ENCODE peak calls at places on chromosomes 5 and 9, in four cellular contexts. One of them, this sample, is unnamed.

GRCh38 chr5:172951381-172952033 is 7.7 kb upstream of the RPL26L1 start:
- DNase-seq in IMR-90: no peak
- DNase-seq in heart right ventricle: no peak
- DNase-seq in HFF-Myc: no peak
- DNase-seq in this sample: no peak

GRCh38 chr9:119400607-119401006 is 31.4 kb upstream of the BRINP1 start:
- DNase-seq in IMR-90: no peak
- DNase-seq in heart right ventricle: no peak
- DNase-seq in HFF-Myc: no peak
- DNase-seq in this sample: no peak

GRCh38 chr9:122095010-122095767 is 2.1 kb upstream of the TTLL11 start:
- DNase-seq in IMR-90: peak
- DNase-seq in heart right ventricle: no peak
- DNase-seq in HFF-Myc: peak
- DNase-seq in this sample: peak

GRCh38 chr5:132090107-132090506 is 16.5 kb downstream of the CSF2 start:
- DNase-seq in IMR-90: peak
- DNase-seq in heart right ventricle: no peak
- DNase-seq in HFF-Myc: peak
- DNase-seq in this sample: peak

GRCh38 chr5:39203951-39204350 is 15.4 kb downstream of the FYB1 start:
- DNase-seq in IMR-90: no peak
- DNase-seq in heart right ventricle: no peak
- DNase-seq in HFF-Myc: no peak
- DNase-seq in this sample: no peak

GRCh38 chr9:114662081-114662989 is 4.7 kb upstream of the TEX53 start:
- DNase-seq in IMR-90: peak
- DNase-seq in heart right ventricle: no peak
- DNase-seq in HFF-Myc: no peak
- DNase-seq in this sample: no peak

GRCh38 chr5:71829206-71829605 is 110.1 kb downstream of the CARTPT start:
- DNase-seq in IMR-90: no peak
- DNase-seq in heart right ventricle: no peak
- DNase-seq in HFF-Myc: no peak
- DNase-seq in this sample: no peak

GRCh38 chr9:98627291-98627690 is 81.4 kb downstream of the GABBR2 start:
- DNase-seq in IMR-90: peak
- DNase-seq in heart right ventricle: no peak
- DNase-seq in HFF-Myc: no peak
- DNase-seq in this sample: no peak

GRCh38 chr5:162685302-162685701 is 617.7 kb downstream of the GABRG2 start:
- DNase-seq in IMR-90: no peak
- DNase-seq in heart right ventricle: no peak
- DNase-seq in HFF-Myc: no peak
- DNase-seq in this sample: no peak

GRCh38 chr5:103866169-103866568 is 303.6 kb upstream of the NUDT12 start:
- DNase-seq in IMR-90: peak
- DNase-seq in heart right ventricle: no peak
- DNase-seq in HFF-Myc: no peak
- DNase-seq in this sample: no peak

GRCh38 chr9:128144239-128145181 is 4.7 kb upstream of the LCN2 start:
- DNase-seq in IMR-90: no peak
- DNase-seq in heart right ventricle: peak
- DNase-seq in HFF-Myc: no peak
- DNase-seq in this sample: no peak

GRCh38 chr9:76379494-76379893 is 14.7 kb downstream of the RFK start:
- DNase-seq in IMR-90: no peak
- DNase-seq in heart right ventricle: no peak
- DNase-seq in HFF-Myc: no peak
- DNase-seq in this sample: no peak

GRCh38 chr9:16515879-16516289 is 354.6 kb downstream of the BNC2 start:
- DNase-seq in IMR-90: peak
- DNase-seq in heart right ventricle: no peak
- DNase-seq in HFF-Myc: no peak
- DNase-seq in this sample: peak

GRCh38 chr5:57174128-57174849 is 430 bp downstream of the GPBP1 start:
- DNase-seq in IMR-90: no peak
- DNase-seq in heart right ventricle: no peak
- DNase-seq in HFF-Myc: no peak
- DNase-seq in this sample: no peak

GRCh38 chr5:143594913-143595818 is 191.7 kb upstream of the NR3C1 start:
- DNase-seq in IMR-90: peak
- DNase-seq in heart right ventricle: no peak
- DNase-seq in HFF-Myc: no peak
- DNase-seq in this sample: no peak

GRCh38 chr5:96288845-96289185 is 144.2 kb downstream of the PCSK1 start:
- DNase-seq in IMR-90: peak
- DNase-seq in heart right ventricle: no peak
- DNase-seq in HFF-Myc: no peak
- DNase-seq in this sample: no peak

GRCh38 chr9:15403155-15403554 is 19.5 kb upstream of the SNAPC3 start:
- DNase-seq in IMR-90: no peak
- DNase-seq in heart right ventricle: no peak
- DNase-seq in HFF-Myc: no peak
- DNase-seq in this sample: no peak

GRCh38 chr5:170623576-170624181 is 119.9 kb downstream of the KCNIP1 start:
- DNase-seq in IMR-90: peak
- DNase-seq in heart right ventricle: peak
- DNase-seq in HFF-Myc: no peak
- DNase-seq in this sample: peak

GRCh38 chr9:108156270-108156998 is 666.9 kb upstream of the KLF4 start:
- DNase-seq in IMR-90: no peak
- DNase-seq in heart right ventricle: no peak
- DNase-seq in HFF-Myc: no peak
- DNase-seq in this sample: no peak

GRCh38 chr9:70229026-70229425 is 29.8 kb upstream of the SMC5 start:
- DNase-seq in IMR-90: no peak
- DNase-seq in heart right ventricle: peak
- DNase-seq in HFF-Myc: no peak
- DNase-seq in this sample: no peak

GRCh38 chr5:154701181-154701580 is 54.0 kb upstream of the LARP1 start:
- DNase-seq in IMR-90: no peak
- DNase-seq in heart right ventricle: no peak
- DNase-seq in HFF-Myc: no peak
- DNase-seq in this sample: no peak

GRCh38 chr5:105878402-105878801 is 1792.3 kb downstream of the EFNA5 start:
- DNase-seq in IMR-90: no peak
- DNase-seq in heart right ventricle: no peak
- DNase-seq in HFF-Myc: no peak
- DNase-seq in this sample: no peak

GRCh38 chr9:97958812-97959511 is 21.0 kb upstream of the HEMGN start:
- DNase-seq in IMR-90: peak
- DNase-seq in heart right ventricle: no peak
- DNase-seq in HFF-Myc: no peak
- DNase-seq in this sample: no peak

GRCh38 chr5:56733580-56733979 is 81.8 kb upstream of the MAP3K1 start:
- DNase-seq in IMR-90: no peak
- DNase-seq in heart right ventricle: no peak
- DNase-seq in HFF-Myc: no peak
- DNase-seq in this sample: no peak

GRCh38 chr9:76452839-76453238 is 6.1 kb upstream of the GCNT1 start:
- DNase-seq in IMR-90: no peak
- DNase-seq in heart right ventricle: no peak
- DNase-seq in HFF-Myc: no peak
- DNase-seq in this sample: no peak

GRCh38 chr5:158373623-158374375 is 514.9 kb upstream of the CLINT1 start:
- DNase-seq in IMR-90: no peak
- DNase-seq in heart right ventricle: no peak
- DNase-seq in HFF-Myc: no peak
- DNase-seq in this sample: no peak

GRCh38 chr5:10704949-10705621 is 55.9 kb downstream of the DAP start:
- DNase-seq in IMR-90: peak
- DNase-seq in heart right ventricle: no peak
- DNase-seq in HFF-Myc: peak
- DNase-seq in this sample: no peak

GRCh38 chr5:58015175-58015574 is 444.7 kb downstream of the PLK2 start:
- DNase-seq in IMR-90: no peak
- DNase-seq in heart right ventricle: peak
- DNase-seq in HFF-Myc: no peak
- DNase-seq in this sample: no peak

GRCh38 chr9:27560457-27560856 is 12.8 kb downstream of the C9orf72 start:
- DNase-seq in IMR-90: no peak
- DNase-seq in heart right ventricle: no peak
- DNase-seq in HFF-Myc: no peak
- DNase-seq in this sample: no peak

DNA sequence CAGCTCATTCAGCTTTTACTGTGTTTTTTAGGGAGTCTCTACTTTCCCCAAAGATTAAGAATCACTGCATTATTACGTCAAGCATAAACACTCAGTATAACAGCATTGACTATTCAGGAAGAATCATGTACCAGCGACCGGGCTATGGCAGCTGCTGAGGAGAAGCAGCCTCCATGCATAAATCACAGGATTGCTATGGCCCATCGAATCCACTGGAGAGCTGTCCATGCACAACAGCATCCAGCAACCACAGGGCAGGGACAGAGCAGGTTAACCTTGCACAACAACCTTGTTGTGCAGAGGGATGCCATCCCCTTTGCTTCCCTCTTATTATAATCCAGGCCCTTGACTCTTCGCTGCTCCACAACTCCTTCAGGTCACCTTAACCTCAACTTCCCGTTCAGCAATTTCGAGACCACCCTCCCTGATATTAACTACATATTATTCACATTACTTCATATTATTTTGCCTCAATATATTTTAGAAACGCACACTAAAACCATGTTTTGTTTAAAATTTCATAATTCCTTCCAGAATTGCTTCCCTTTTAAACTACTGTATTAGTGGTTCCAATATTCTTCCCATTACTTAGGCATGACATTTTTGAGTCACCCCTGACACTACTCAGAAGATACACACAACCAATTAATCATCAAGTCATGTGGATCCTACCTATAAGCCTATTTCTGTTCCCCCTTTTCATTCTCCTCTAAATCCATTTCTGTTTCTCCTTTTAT is 991 bp downstream of the IARS1 start:
- DNase-seq in IMR-90: peak
- DNase-seq in heart right ventricle: no peak
- DNase-seq in HFF-Myc: no peak
- DNase-seq in this sample: no peak
- TF ChIP-seq CTCF in IMR-90: no peak
- TF ChIP-seq CTCF in heart right ventricle: no peak
- TF ChIP-seq CTCF in HFF-Myc: no peak
- TF ChIP-seq CTCF in this sample: no peak

GRCh38 chr9:38484076-38484637 is 59.9 kb upstream of the IGFBPL1 start:
- DNase-seq in IMR-90: no peak
- DNase-seq in heart right ventricle: no peak
- DNase-seq in HFF-Myc: no peak
- DNase-seq in this sample: no peak

GRCh38 chr9:38486837-38487236 is 62.6 kb upstream of the IGFBPL1 start:
- DNase-seq in IMR-90: no peak
- DNase-seq in heart right ventricle: no peak
- DNase-seq in HFF-Myc: no peak
- DNase-seq in this sample: no peak

GRCh38 chr9:38486056-38486455 is 61.8 kb upstream of the IGFBPL1 start:
- DNase-seq in IMR-90: no peak
- DNase-seq in heart right ventricle: no peak
- DNase-seq in HFF-Myc: no peak
- DNase-seq in this sample: no peak

GRCh38 chr9:38488156-38488698 is 64.0 kb upstream of the IGFBPL1 start:
- DNase-seq in IMR-90: no peak
- DNase-seq in heart right ventricle: no peak
- DNase-seq in HFF-Myc: no peak
- DNase-seq in this sample: no peak

GRCh38 chr9:38489057-38489456 is 64.8 kb upstream of the IGFBPL1 start:
- DNase-seq in IMR-90: no peak
- DNase-seq in heart right ventricle: no peak
- DNase-seq in HFF-Myc: no peak
- DNase-seq in this sample: no peak
- H3K4me3 ChIP-seq in IMR-90: no peak
- H3K4me3 ChIP-seq in heart right ventricle: no peak
- H3K4me3 ChIP-seq in HFF-Myc: no peak
- H3K4me3 ChIP-seq in this sample: no peak

GRCh38 chr5:115835481-115835880 is 5.9 kb downstream of the ATG12 start:
- DNase-seq in IMR-90: no peak
- DNase-seq in heart right ventricle: no peak
- DNase-seq in HFF-Myc: no peak
- DNase-seq in this sample: no peak

GRCh38 chr5:115829913-115830312 is 11.5 kb downstream of the ATG12 start:
- DNase-seq in IMR-90: no peak
- DNase-seq in heart right ventricle: no peak
- DNase-seq in HFF-Myc: no peak
- DNase-seq in this sample: no peak

GRCh38 chr5:115825948-115826347 is 9.5 kb upstream of the CDO1 start:
- DNase-seq in IMR-90: no peak
- DNase-seq in heart right ventricle: no peak
- DNase-seq in HFF-Myc: no peak
- DNase-seq in this sample: no peak

GRCh38 chr5:115831163-115831768 is 10.1 kb downstream of the ATG12 start:
- DNase-seq in IMR-90: peak
- DNase-seq in heart right ventricle: no peak
- DNase-seq in HFF-Myc: no peak
- DNase-seq in this sample: no peak
- TF ChIP-seq CTCF in IMR-90: peak
- TF ChIP-seq CTCF in heart right ventricle: peak
- TF ChIP-seq CTCF in HFF-Myc: peak
- TF ChIP-seq CTCF in this sample: peak

GRCh38 chr5:148839960-148840359 is 13.5 kb downstream of the ADRB2 start:
- DNase-seq in IMR-90: peak
- DNase-seq in heart right ventricle: no peak
- DNase-seq in HFF-Myc: no peak
- DNase-seq in this sample: no peak
- H3K4me3 ChIP-seq in IMR-90: no peak
- H3K4me3 ChIP-seq in heart right ventricle: no peak
- H3K4me3 ChIP-seq in HFF-Myc: no peak
- H3K4me3 ChIP-seq in this sample: no peak

GRCh38 chr5:181043285-181044092 is 3.4 kb downstream of the BTNL9 start:
- DNase-seq in IMR-90: no peak
- DNase-seq in heart right ventricle: no peak
- DNase-seq in HFF-Myc: no peak
- DNase-seq in this sample: no peak
- TF ChIP-seq CTCF in IMR-90: no peak
- TF ChIP-seq CTCF in heart right ventricle: peak
- TF ChIP-seq CTCF in HFF-Myc: peak
- TF ChIP-seq CTCF in this sample: no peak